ENCODE peak calls at places on chromosome 5, in six cellular contexts. I is sigmoid colon, L is H1, Q is A549, A is transverse colon, V is K562. W is an unnamed sample.

GRCh38 chr5:124372457-124372856 is 374.0 kb downstream of the ZNF608 start:
- DNase-seq in I (no peak), L (no peak), Q (no peak), A (no peak), V (no peak), W (no peak)

GRCh38 chr5:165457854-165458481 is 1952.5 kb downstream of the MAT2B start:
- DNase-seq in I (no peak), L (no peak), Q (peak; percentile 31), A (no peak), V (no peak), W (no peak)

GRCh38 chr5:107539726-107540330 is 130.9 kb downstream of the EFNA5 start:
- DNase-seq in I (no peak), L (no peak), Q (peak; percentile 24), A (no peak), V (no peak), W (no peak)

GRCh38 chr5:108801301-108801700 is 53.6 kb downstream of the FER start:
- DNase-seq in I (no peak), L (no peak), Q (no peak), A (no peak), V (no peak), W (no peak)

GRCh38 chr5:87076931-87077330 is 190.8 kb upstream of the RASA1 start:
- DNase-seq in I (no peak), L (no peak), Q (no peak), A (no peak), V (no peak), W (no peak)

GRCh38 chr5:32217886-32218396 is 43.8 kb upstream of the GOLPH3 start:
- DNase-seq in I (peak; percentile 84), L (no peak), Q (no peak), A (peak; percentile 45), V (no peak), W (no peak)

GRCh38 chr5:107306597-107306996 is 364.1 kb downstream of the EFNA5 start:
- DNase-seq in I (no peak), L (no peak), Q (no peak), A (no peak), V (no peak), W (no peak)

GRCh38 chr5:27947088-27947487 is 908.7 kb upstream of the CDH9 start:
- DNase-seq in I (no peak), L (no peak), Q (no peak), A (no peak), V (no peak), W (no peak)

GRCh38 chr5:3190433-3190832 is 405.2 kb upstream of the IRX1 start:
- DNase-seq in I (no peak), L (no peak), Q (no peak), A (no peak), V (no peak), W (no peak)

GRCh38 chr5:120405923-120406322 is 58.2 kb upstream of the PRR16 start:
- DNase-seq in I (no peak), L (no peak), Q (no peak), A (no peak), V (no peak), W (no peak)

DNA sequence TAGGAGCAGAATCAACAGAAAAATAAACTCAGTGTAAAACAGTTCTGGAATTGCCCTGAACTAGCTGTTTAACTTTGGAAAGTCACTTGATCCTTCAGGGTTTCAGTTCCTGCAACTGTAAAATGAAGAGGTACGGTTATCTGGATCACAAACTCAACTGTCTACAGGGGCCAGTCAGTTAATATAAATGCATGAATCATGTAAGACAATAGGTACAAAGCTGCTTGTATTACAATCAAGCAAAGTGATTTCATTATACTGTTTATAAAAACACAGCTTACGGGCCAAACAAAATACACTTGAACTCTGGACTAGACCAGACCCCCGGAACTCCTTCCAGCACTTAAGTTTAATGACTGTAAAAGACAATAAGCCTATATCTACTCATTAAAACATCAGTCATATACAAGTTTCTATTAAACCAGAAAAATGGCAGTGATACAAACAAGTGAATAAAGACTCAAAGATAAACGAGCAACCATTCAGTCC is 73.0 kb downstream of the MRPS27 start:
- DNase-seq in I (no peak), L (no peak), Q (no peak), A (no peak), V (no peak), W (no peak)
- TF ChIP-seq POLR2A in I (no peak), L (no peak), Q (no peak), A (no peak), V (no peak), W (no peak)

GRCh38 chr5:68872088-68872842 is 221.5 kb upstream of the SLC30A5 start:
- DNase-seq in I (no peak), L (no peak), Q (no peak), A (no peak), V (no peak), W (no peak)
- TF ChIP-seq EP300 in I (no peak), L (no peak), Q (no peak), A (no peak), V (no peak), W (no peak)

GRCh38 chr5:179791881-179792611 is 1.7 kb upstream of the LTC4S start:
- DNase-seq in I (peak; percentile 73), L (no peak), Q (no peak), A (no peak), V (no peak), W (peak; percentile 43)
- H3K27ac ChIP-seq in I (peak overlapping the region; percentile 61), L (no peak overlapping the region), Q (no peak overlapping the region), A (peak overlapping the region; percentile 57), V (no peak overlapping the region), W (peak overlapping the region; percentile 16)

GRCh38 chr5:102755691-102756371 is 726 bp downstream of the PAM start:
- DNase-seq in I (peak; percentile 88), L (peak; percentile 64), Q (peak; percentile 50), A (peak; percentile 74), V (peak; percentile 18), W (peak; percentile 71)
- TF ChIP-seq POLR2A in I (no peak), L (no peak), Q (no peak), A (peak; percentile 30), V (no peak), W (peak; percentile 34)